ENCODE peak calls at places on chromosomes 16 and 17, in seven cellular contexts. U is body of pancreas, D is heart left ventricle, I is upper lobe of right lung, R is colonic mucosa, L is cardiac muscle cell, C is esophagus muscularis mucosa. T is an unnamed sample.
A peak's percentile ranks its signal among the peaks of the same experiment; 100 is the strongest.

GRCh38 chr17:77036841-77037381 is 103.9 kb upstream of the SEC14L1 start:
- DNase-seq in R (no peak), L (peak; percentile 26), I (no peak), D (peak; percentile 40), C (no peak), U (peak; percentile 20), T (no peak)

GRCh38 chr17:78226752-78227454 is 4.5 kb upstream of the TMEM235 start:
- DNase-seq in L (no peak), U (no peak), C (no peak), R (peak; percentile 38), D (no peak), I (no peak), T (no peak)

GRCh38 chr17:10118788-10119130 is 79.6 kb downstream of the GAS7 start:
- DNase-seq in R (no peak), C (no peak), U (no peak), D (no peak), I (peak; percentile 50), L (no peak), T (no peak)

GRCh38 chr17:14007951-14008350 is 61.4 kb upstream of the COX10 start:
- DNase-seq in D (no peak), L (no peak), U (no peak), C (no peak), R (no peak), I (no peak), T (no peak)

GRCh38 chr16:70572050-70572925 is 48.7 kb downstream of the SF3B3 start:
- DNase-seq in D (no peak), U (no peak), C (no peak), L (peak; percentile 65), I (no peak), R (no peak), T (no peak)

GRCh38 chr17:50280068-50280467 is 5.8 kb downstream of the TMEM92 start:
- DNase-seq in C (no peak), L (no peak), R (peak; percentile 84), D (no peak), I (no peak), U (no peak), T (no peak)

GRCh38 chr16:72129976-72130656 is 36.5 kb downstream of the DHX38 start:
- DNase-seq in L (no peak), C (peak; percentile 83), I (peak; percentile 66), U (no peak), D (no peak), R (no peak), T (no peak)

GRCh38 chr16:23803591-23804123 is 32.1 kb upstream of the PRKCB start:
- DNase-seq in L (peak; percentile 29), I (peak; percentile 73), D (peak; percentile 33), R (peak; percentile 73), C (no peak), U (peak; percentile 44), T (peak; percentile 58)

GRCh38 chr17:47883589-47884426 is 12.2 kb upstream of the SP2 start:
- DNase-seq in U (no peak), C (no peak), I (no peak), L (no peak), R (peak; percentile 69), D (no peak), T (no peak)

GRCh38 chr17:82599674-82600661 is 48.3 kb downstream of the WDR45B start:
- DNase-seq in D (peak; percentile 21), L (no peak), I (no peak), C (no peak), R (no peak), U (no peak), T (no peak)

GRCh38 chr16:76386784-76387183 is 109.6 kb downstream of the CNTNAP4 start:
- DNase-seq in D (no peak), R (no peak), C (no peak), L (peak; percentile 91), U (no peak), I (no peak), T (no peak)

GRCh38 chr17:5399767-5400166 is 19.7 kb downstream of the NUP88 start:
- DNase-seq in D (no peak), I (no peak), U (no peak), L (no peak), R (no peak), C (no peak), T (no peak)

GRCh38 chr17:57662644-57663308 is 82.3 kb downstream of the CCDC182 start:
- DNase-seq in U (peak; percentile 94), D (peak; percentile 97), R (peak; percentile 90), I (peak; percentile 95), L (peak; percentile 99), C (peak; percentile 98), T (no peak)

GRCh38 chr17:75182569-75183436 is at the start of gene SUMO2:
- DNase-seq in R (peak; percentile 96), L (peak; percentile 98), D (peak; percentile 97), I (peak; percentile 97), C (peak; percentile 99), U (peak; percentile 96), T (peak; percentile 93)

GRCh38 chr17:28897769-28898259 is 281 bp upstream of the FLOT2 start:
- DNase-seq in U (no peak), C (no peak), R (no peak), L (no peak), I (no peak), D (no peak), T (no peak)

GRCh38 chr16:85337910-85338637 is 225.8 kb upstream of the CIBAR2 start:
- DNase-seq in C (no peak), I (no peak), D (no peak), R (no peak), L (no peak), U (no peak), T (no peak)

GRCh38 chr17:51926448-51926847 is 232.1 kb downstream of the CA10 start:
- DNase-seq in I (no peak), C (no peak), D (no peak), L (no peak), U (no peak), R (no peak), T (no peak)

GRCh38 chr17:50426814-50427787 is 1.1 kb downstream of the ACSF2 start:
- DNase-seq in U (peak; percentile 31), L (peak; percentile 33), I (no peak), C (no peak), D (peak; percentile 50), R (peak; percentile 54), T (no peak)

GRCh38 chr16:84881702-84882521 is 62.1 kb downstream of the CRISPLD2 start:
- DNase-seq in C (no peak), L (peak; percentile 88), R (no peak), D (peak; percentile 48), I (no peak), U (peak; percentile 10), T (no peak)

GRCh38 chr16:30723725-30724355 is 24.4 kb upstream of the PHKG2 start:
- DNase-seq in D (no peak), C (no peak), L (no peak), R (no peak), I (no peak), U (no peak), T (no peak)

GRCh38 chr16:30721167-30721566 is 22.2 kb downstream of the SRCAP start:
- DNase-seq in I (no peak), D (no peak), U (no peak), L (no peak), R (no peak), C (no peak), T (no peak)

GRCh38 chr16:30722443-30722842 is 23.5 kb downstream of the SRCAP start:
- DNase-seq in C (no peak), R (no peak), L (no peak), D (no peak), I (no peak), U (no peak), T (no peak)

GRCh38 chr16:30721606-30722005 is 22.6 kb downstream of the SRCAP start:
- DNase-seq in C (no peak), D (no peak), I (no peak), L (no peak), U (no peak), R (no peak), T (no peak)

DNA sequence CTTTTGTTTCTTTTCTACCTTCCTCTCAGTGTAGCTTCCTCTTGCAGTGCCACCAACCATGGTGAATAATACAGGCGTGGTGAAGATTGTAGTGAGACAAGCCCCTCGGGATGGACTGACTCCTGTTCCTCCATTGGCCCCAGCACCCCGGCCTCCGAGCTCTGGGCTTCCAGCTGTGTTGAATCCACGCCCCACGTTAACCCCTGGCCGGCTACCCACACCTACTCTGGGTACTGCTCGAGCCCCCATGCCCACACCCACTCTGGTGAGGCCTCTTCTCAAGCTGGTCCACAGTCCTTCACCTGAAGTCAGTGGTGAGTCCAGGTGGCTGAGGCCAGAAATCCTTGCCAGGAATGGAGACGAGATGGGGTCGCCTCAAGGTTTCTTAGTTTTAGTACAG is 23.9 kb downstream of the SRCAP start:
- DNase-seq in U (no peak), I (no peak), C (no peak), D (no peak), R (no peak), L (no peak), T (no peak)
- H3K36me3 ChIP-seq in U (peaks cover 47% of the 10 kb centered on the region), I (peaks cover 99% of the 10 kb centered on the region), C (peaks cover 100% of the 10 kb centered on the region), D (peaks cover 99% of the 10 kb centered on the region), R (peaks cover 29% of the 10 kb centered on the region), L (peaks cover 49% of the 10 kb centered on the region), T (peaks cover 60% of the 10 kb centered on the region)

DNA sequence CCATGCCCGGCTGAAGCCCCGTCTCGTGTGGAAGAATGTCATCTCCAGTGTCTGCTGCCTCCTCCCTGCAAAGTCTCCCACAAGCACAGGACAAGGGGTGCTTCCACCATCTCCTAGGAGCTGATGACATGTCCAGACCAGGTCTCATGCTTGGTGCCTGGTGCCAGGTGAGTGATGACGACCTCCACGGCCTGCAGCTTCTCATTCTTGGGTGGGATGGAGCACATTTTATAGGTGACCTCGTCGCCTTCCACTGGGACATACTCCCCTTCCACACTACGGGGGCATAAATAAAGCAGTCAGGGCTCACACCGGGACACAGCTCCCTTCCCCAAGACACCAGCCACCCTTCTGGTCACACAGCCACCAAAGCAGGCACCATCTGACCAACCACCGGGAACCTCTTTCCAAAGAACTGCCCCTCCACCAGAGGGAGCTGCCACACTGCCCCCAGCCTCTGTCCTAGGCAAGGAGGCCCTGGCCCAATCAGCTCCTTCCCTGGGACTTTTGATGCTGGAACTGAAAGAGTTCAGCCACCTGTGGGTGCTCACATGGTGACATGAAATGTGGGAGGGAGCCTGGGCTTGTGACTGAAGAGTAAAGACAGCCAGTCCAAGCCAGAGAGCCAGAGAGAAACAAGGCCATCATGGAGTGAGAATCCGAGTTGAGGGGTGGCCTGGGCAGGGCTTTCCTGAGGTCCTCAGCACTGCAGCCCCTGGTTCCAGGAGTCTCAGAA is 13.6 kb downstream of the CARHSP1 start:
- DNase-seq in C (no peak), D (no peak), U (no peak), I (peak; percentile 35), L (no peak), R (peak; percentile 20), T (no peak)
- H3K36me3 ChIP-seq in C (peaks cover 78% of the 10 kb centered on the region), D (peaks cover 66% of the 10 kb centered on the region), U (peaks cover 15% of the 10 kb centered on the region), I (peaks cover 58% of the 10 kb centered on the region), L (peaks cover 10% of the 10 kb centered on the region), R (peaks cover 5% of the 10 kb centered on the region), T (no peaks in the 10 kb centered on the region)

DNA sequence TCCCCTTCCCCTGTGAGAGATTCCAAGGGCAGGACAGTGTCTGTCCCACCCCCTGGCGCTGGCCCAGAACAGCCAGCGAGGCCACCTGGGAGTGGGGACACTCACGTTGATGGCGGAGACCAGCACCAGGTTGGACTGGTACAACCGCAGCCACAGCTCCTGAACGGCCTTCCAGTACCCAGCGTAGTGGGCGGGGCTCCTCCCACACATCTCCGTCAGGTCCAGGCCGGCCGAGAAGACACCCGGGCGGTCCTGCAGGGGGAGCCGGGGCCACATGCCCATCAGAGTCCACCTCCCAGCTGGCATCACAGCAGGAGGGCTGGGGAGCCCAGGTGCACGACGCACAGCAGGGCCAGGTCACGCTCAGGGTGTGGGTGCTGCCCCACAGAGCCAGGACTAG is 7.1 kb downstream of the ECI1 start:
- DNase-seq in C (no peak), R (no peak), U (no peak), I (no peak), D (no peak), L (no peak), T (no peak)
- H3K36me3 ChIP-seq in C (peaks cover 78% of the 10 kb centered on the region), R (peaks cover 10% of the 10 kb centered on the region), U (peaks cover 13% of the 10 kb centered on the region), I (peaks cover 49% of the 10 kb centered on the region), D (peaks cover 83% of the 10 kb centered on the region), L (peaks cover 19% of the 10 kb centered on the region), T (peaks cover 5% of the 10 kb centered on the region)

GRCh38 chr16:57203451-57203850 is 17.3 kb downstream of the RSPRY1 start:
- DNase-seq in L (no peak), U (no peak), D (no peak), R (no peak), C (no peak), I (no peak), T (no peak)
- H3K36me3 ChIP-seq in L (peaks cover 32% of the 10 kb centered on the region), U (peaks cover 14% of the 10 kb centered on the region), D (peaks cover 42% of the 10 kb centered on the region), R (peaks cover 9% of the 10 kb centered on the region), C (peaks cover 41% of the 10 kb centered on the region), I (peaks cover 42% of the 10 kb centered on the region), T (peaks cover 27% of the 10 kb centered on the region)